ENCODE peak calls at places on chromosomes 5 and 9, in five cellular contexts. One of them, this sample, is unnamed.

GRCh38 chr5:115069087-115069968 is 100.4 kb downstream of the TRIM36 start:
- DNase-seq in endothelial cell: peak
- DNase-seq in NCI-H1092: no peak
- DNase-seq in stimulated activated CD4-positive, alpha-beta T cell treated with anti-CD3 and anti-CD28 coated beads, Interleukin-4, amount 100 ng/mL, for 1 hour: no peak
- DNase-seq in stromal cell of bone marrow: peak
- DNase-seq in this sample: no peak

GRCh38 chr5:55533806-55534435 is 843 bp downstream of the PLPP1 start:
- DNase-seq in endothelial cell: no peak
- DNase-seq in NCI-H1092: peak
- DNase-seq in stimulated activated CD4-positive, alpha-beta T cell treated with anti-CD3 and anti-CD28 coated beads, Interleukin-4, amount 100 ng/mL, for 1 hour: no peak
- DNase-seq in stromal cell of bone marrow: no peak
- DNase-seq in this sample: no peak

GRCh38 chr9:104842698-104843097 is 78.8 kb downstream of the NIPSNAP3B start:
- DNase-seq in endothelial cell: no peak
- DNase-seq in NCI-H1092: no peak
- DNase-seq in stimulated activated CD4-positive, alpha-beta T cell treated with anti-CD3 and anti-CD28 coated beads, Interleukin-4, amount 100 ng/mL, for 1 hour: no peak
- DNase-seq in stromal cell of bone marrow: no peak
- DNase-seq in this sample: no peak

GRCh38 chr9:107215381-107215780 is 67.7 kb upstream of the RAD23B start:
- DNase-seq in endothelial cell: no peak
- DNase-seq in NCI-H1092: no peak
- DNase-seq in stimulated activated CD4-positive, alpha-beta T cell treated with anti-CD3 and anti-CD28 coated beads, Interleukin-4, amount 100 ng/mL, for 1 hour: no peak
- DNase-seq in stromal cell of bone marrow: no peak
- DNase-seq in this sample: no peak

GRCh38 chr5:157778121-157778805 is 34.8 kb downstream of the LSM11 start:
- DNase-seq in endothelial cell: no peak
- DNase-seq in NCI-H1092: peak
- DNase-seq in stimulated activated CD4-positive, alpha-beta T cell treated with anti-CD3 and anti-CD28 coated beads, Interleukin-4, amount 100 ng/mL, for 1 hour: no peak
- DNase-seq in stromal cell of bone marrow: no peak
- DNase-seq in this sample: peak

GRCh38 chr9:23779220-23779619 is 46.8 kb downstream of the ELAVL2 start:
- DNase-seq in endothelial cell: peak
- DNase-seq in NCI-H1092: no peak
- DNase-seq in stimulated activated CD4-positive, alpha-beta T cell treated with anti-CD3 and anti-CD28 coated beads, Interleukin-4, amount 100 ng/mL, for 1 hour: no peak
- DNase-seq in stromal cell of bone marrow: no peak
- DNase-seq in this sample: no peak

GRCh38 chr5:1523480-1523792 is 324 bp downstream of the LPCAT1 start:
- DNase-seq in endothelial cell: no peak
- DNase-seq in NCI-H1092: peak
- DNase-seq in stimulated activated CD4-positive, alpha-beta T cell treated with anti-CD3 and anti-CD28 coated beads, Interleukin-4, amount 100 ng/mL, for 1 hour: no peak
- DNase-seq in stromal cell of bone marrow: no peak
- DNase-seq in this sample: no peak

GRCh38 chr9:92947268-92948031 is at the start of gene FGD3:
- DNase-seq in endothelial cell: peak
- DNase-seq in NCI-H1092: peak
- DNase-seq in stimulated activated CD4-positive, alpha-beta T cell treated with anti-CD3 and anti-CD28 coated beads, Interleukin-4, amount 100 ng/mL, for 1 hour: peak
- DNase-seq in stromal cell of bone marrow: no peak
- DNase-seq in this sample: peak

GRCh38 chr5:171579162-171579561 is 159.7 kb downstream of the FGF18 start:
- DNase-seq in endothelial cell: no peak
- DNase-seq in NCI-H1092: no peak
- DNase-seq in stimulated activated CD4-positive, alpha-beta T cell treated with anti-CD3 and anti-CD28 coated beads, Interleukin-4, amount 100 ng/mL, for 1 hour: no peak
- DNase-seq in stromal cell of bone marrow: no peak
- DNase-seq in this sample: no peak

GRCh38 chr5:80193421-80193820 is 62.4 kb downstream of the SERINC5 start:
- DNase-seq in endothelial cell: no peak
- DNase-seq in NCI-H1092: peak
- DNase-seq in stimulated activated CD4-positive, alpha-beta T cell treated with anti-CD3 and anti-CD28 coated beads, Interleukin-4, amount 100 ng/mL, for 1 hour: no peak
- DNase-seq in stromal cell of bone marrow: no peak
- DNase-seq in this sample: no peak

GRCh38 chr5:37121027-37121426 is 128.1 kb downstream of the CPLANE1 start:
- DNase-seq in endothelial cell: no peak
- DNase-seq in NCI-H1092: no peak
- DNase-seq in stimulated activated CD4-positive, alpha-beta T cell treated with anti-CD3 and anti-CD28 coated beads, Interleukin-4, amount 100 ng/mL, for 1 hour: no peak
- DNase-seq in stromal cell of bone marrow: no peak
- DNase-seq in this sample: no peak

GRCh38 chr9:131407717-131408195 is 13.9 kb downstream of the PRRC2B start:
- DNase-seq in endothelial cell: peak
- DNase-seq in NCI-H1092: no peak
- DNase-seq in stimulated activated CD4-positive, alpha-beta T cell treated with anti-CD3 and anti-CD28 coated beads, Interleukin-4, amount 100 ng/mL, for 1 hour: no peak
- DNase-seq in stromal cell of bone marrow: no peak
- DNase-seq in this sample: peak

GRCh38 chr5:127084656-127085055 is 11.4 kb upstream of the C5orf63 start:
- DNase-seq in endothelial cell: no peak
- DNase-seq in NCI-H1092: no peak
- DNase-seq in stimulated activated CD4-positive, alpha-beta T cell treated with anti-CD3 and anti-CD28 coated beads, Interleukin-4, amount 100 ng/mL, for 1 hour: no peak
- DNase-seq in stromal cell of bone marrow: no peak
- DNase-seq in this sample: no peak

GRCh38 chr5:53039855-53040254 is 50.7 kb downstream of the ITGA2 start:
- DNase-seq in endothelial cell: no peak
- DNase-seq in NCI-H1092: no peak
- DNase-seq in stimulated activated CD4-positive, alpha-beta T cell treated with anti-CD3 and anti-CD28 coated beads, Interleukin-4, amount 100 ng/mL, for 1 hour: no peak
- DNase-seq in stromal cell of bone marrow: no peak
- DNase-seq in this sample: no peak

GRCh38 chr9:19085295-19085694 is 17.4 kb downstream of the HAUS6 start:
- DNase-seq in endothelial cell: no peak
- DNase-seq in NCI-H1092: peak
- DNase-seq in stimulated activated CD4-positive, alpha-beta T cell treated with anti-CD3 and anti-CD28 coated beads, Interleukin-4, amount 100 ng/mL, for 1 hour: no peak
- DNase-seq in stromal cell of bone marrow: no peak
- DNase-seq in this sample: peak

GRCh38 chr5:133474851-133475590 is 137.3 kb downstream of the FSTL4 start:
- DNase-seq in endothelial cell: no peak
- DNase-seq in NCI-H1092: no peak
- DNase-seq in stimulated activated CD4-positive, alpha-beta T cell treated with anti-CD3 and anti-CD28 coated beads, Interleukin-4, amount 100 ng/mL, for 1 hour: no peak
- DNase-seq in stromal cell of bone marrow: no peak
- DNase-seq in this sample: no peak

GRCh38 chr9:86460211-86461002 is 106.2 kb upstream of the TUT7 start:
- DNase-seq in endothelial cell: no peak
- DNase-seq in NCI-H1092: no peak
- DNase-seq in stimulated activated CD4-positive, alpha-beta T cell treated with anti-CD3 and anti-CD28 coated beads, Interleukin-4, amount 100 ng/mL, for 1 hour: no peak
- DNase-seq in stromal cell of bone marrow: no peak
- DNase-seq in this sample: no peak

GRCh38 chr9:72384710-72385475 is 19.9 kb upstream of the ZFAND5 start:
- DNase-seq in endothelial cell: no peak
- DNase-seq in NCI-H1092: no peak
- DNase-seq in stimulated activated CD4-positive, alpha-beta T cell treated with anti-CD3 and anti-CD28 coated beads, Interleukin-4, amount 100 ng/mL, for 1 hour: no peak
- DNase-seq in stromal cell of bone marrow: no peak
- DNase-seq in this sample: no peak

GRCh38 chr5:3993856-3994473 is 398.3 kb downstream of the IRX1 start:
- DNase-seq in endothelial cell: no peak
- DNase-seq in NCI-H1092: no peak
- DNase-seq in stimulated activated CD4-positive, alpha-beta T cell treated with anti-CD3 and anti-CD28 coated beads, Interleukin-4, amount 100 ng/mL, for 1 hour: no peak
- DNase-seq in stromal cell of bone marrow: no peak
- DNase-seq in this sample: no peak

This sample was measured in DMS153.